ENCODE peak calls at places on chromosomes 6 and 20, in seven cellular contexts. P is dorsolateral prefrontal cortex, V is IMR-90, L is AG10803, B is uterus, W is heart right ventricle, E is foreskin fibroblast. R is an unnamed sample.

GRCh38 chr6:170011233-170012142 is 260.1 kb downstream of the ERMARD start:
- DNase-seq in P (no peak), V (no peak), L (no peak), B (peak), W (peak), E (no peak), R (no peak)

GRCh38 chr20:5234158-5234557 is 82.6 kb downstream of the PROKR2 start:
- DNase-seq in P (no peak), V (no peak), L (no peak), B (no peak), W (no peak), E (no peak), R (no peak)

GRCh38 chr6:31272856-31273626 is 1.1 kb upstream of the HLA-C start:
- DNase-seq in P (no peak), V (no peak), L (no peak), B (no peak), W (no peak), E (peak), R (no peak)

GRCh38 chr6:113695506-113695905 is 161.6 kb upstream of the MARCKS start:
- DNase-seq in P (no peak), V (peak), L (peak), B (no peak), W (no peak), E (peak), R (no peak)

GRCh38 chr20:48384147-48384818 is 443.5 kb downstream of the PREX1 start:
- DNase-seq in P (no peak), V (no peak), L (no peak), B (no peak), W (no peak), E (no peak), R (no peak)

GRCh38 chr6:127481628-127482027 is 22.4 kb upstream of the KIAA0408 start:
- DNase-seq in P (no peak), V (peak), L (peak), B (no peak), W (no peak), E (peak), R (no peak)

GRCh38 chr6:87909849-87910248 is 137.8 kb upstream of the SPACA1 start:
- DNase-seq in P (no peak), V (peak), L (peak), B (no peak), W (no peak), E (peak), R (no peak)

GRCh38 chr6:136586295-136586694 is 36.1 kb upstream of the MAP7 start:
- DNase-seq in P (no peak), V (peak), L (peak), B (peak), W (no peak), E (peak), R (no peak)

GRCh38 chr6:8139451-8139850 is 37.1 kb upstream of the EEF1E1 start:
- DNase-seq in P (no peak), V (no peak), L (no peak), B (no peak), W (no peak), E (no peak), R (no peak)

GRCh38 chr6:16132909-16133308 is 4.0 kb downstream of the MYLIP start:
- DNase-seq in P (no peak), V (no peak), L (no peak), B (no peak), W (no peak), E (no peak), R (no peak)

GRCh38 chr6:147603392-147604081 is 95.0 kb downstream of the SAMD5 start:
- DNase-seq in P (no peak), V (no peak), L (no peak), B (no peak), W (peak), E (peak), R (no peak)

GRCh38 chr6:56370591-56371198 is 123.3 kb upstream of the COL21A1 start:
- DNase-seq in P (peak), V (peak), L (peak), B (peak), W (no peak), E (peak), R (peak)

GRCh38 chr20:20594171-20594530 is 118.3 kb downstream of the RALGAPA2 start:
- DNase-seq in P (no peak), V (peak), L (peak), B (no peak), W (no peak), E (peak), R (no peak)

GRCh38 chr6:62999796-63000195 is 211.5 kb upstream of the FKBP1C start:
- DNase-seq in P (no peak), V (no peak), L (no peak), B (no peak), W (no peak), E (no peak), R (no peak)

GRCh38 chr6:149988550-149989336 is 25.0 kb downstream of the ULBP1 start:
- DNase-seq in P (no peak), V (no peak), L (no peak), B (no peak), W (no peak), E (no peak), R (no peak)

GRCh38 chr6:128560966-128561365 is 40.6 kb upstream of the PTPRK start:
- DNase-seq in P (no peak), V (no peak), L (peak), B (no peak), W (no peak), E (peak), R (no peak)

GRCh38 chr6:53465732-53466131 is 79.2 kb downstream of the GCLC start:
- DNase-seq in P (no peak), V (peak), L (no peak), B (peak), W (no peak), E (peak), R (no peak)

GRCh38 chr6:43978473-43979360 is 148.5 kb downstream of the MRPL14 start:
- DNase-seq in P (peak), V (peak), L (peak), B (no peak), W (no peak), E (peak), R (no peak)

GRCh38 chr6:2853766-2854393 is 12.2 kb upstream of the SERPINB1 start:
- DNase-seq in P (no peak), V (peak), L (peak), B (peak), W (no peak), E (peak), R (no peak)
- H3K4me3 ChIP-seq in P (peak), V (peak), L (peak), B (peak), W (peak), E (peak), R (peak)

DNA sequence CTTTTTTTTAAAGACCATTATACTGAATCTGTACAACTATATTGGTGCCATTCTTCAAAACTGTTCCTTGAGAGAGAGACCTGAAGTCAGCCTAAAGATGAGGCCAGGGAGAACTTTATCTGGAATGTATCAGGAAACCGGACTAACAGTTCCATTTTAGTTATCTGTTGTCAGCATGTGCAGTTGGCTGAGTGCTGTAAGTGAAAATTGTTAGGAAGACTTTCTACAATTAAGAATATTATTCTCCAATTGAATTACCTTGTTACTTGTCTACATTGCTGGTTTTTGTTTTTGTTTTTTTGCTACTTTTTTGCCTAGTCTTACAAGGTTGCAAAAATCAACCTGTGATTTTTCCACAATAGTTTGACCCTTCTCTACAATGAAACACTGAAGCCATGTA is 7.5 kb downstream of the CEP57L1 start:
- DNase-seq in P (no peak), V (no peak), L (no peak), B (no peak), W (no peak), E (no peak), R (no peak)
- TF ChIP-seq CTCF in P (no peak), V (no peak), L (no peak), B (no peak), W (no peak), E (no peak), R (no peak)

GRCh38 chr6:395432-396125 is 4.0 kb downstream of the IRF4 start:
- DNase-seq in P (no peak), V (no peak), L (no peak), B (no peak), W (no peak), E (peak), R (no peak)

GRCh38 chr6:397604-398003 is 6.1 kb downstream of the IRF4 start:
- DNase-seq in P (no peak), V (no peak), L (no peak), B (no peak), W (no peak), E (no peak), R (no peak)

GRCh38 chr6:398065-398464 is 6.5 kb downstream of the IRF4 start:
- DNase-seq in P (no peak), V (no peak), L (no peak), B (no peak), W (no peak), E (no peak), R (no peak)

GRCh38 chr6:396126-396520 is 4.6 kb downstream of the IRF4 start:
- DNase-seq in P (no peak), V (no peak), L (no peak), B (no peak), W (no peak), E (no peak), R (no peak)

GRCh38 chr6:397056-397455 is 5.5 kb downstream of the IRF4 start:
- DNase-seq in P (no peak), V (no peak), L (no peak), B (no peak), W (no peak), E (no peak), R (no peak)
- H3K4me3 ChIP-seq in P (no peak), V (no peak), L (no peak), B (no peak), W (no peak), E (no peak), R (no peak)

DNA sequence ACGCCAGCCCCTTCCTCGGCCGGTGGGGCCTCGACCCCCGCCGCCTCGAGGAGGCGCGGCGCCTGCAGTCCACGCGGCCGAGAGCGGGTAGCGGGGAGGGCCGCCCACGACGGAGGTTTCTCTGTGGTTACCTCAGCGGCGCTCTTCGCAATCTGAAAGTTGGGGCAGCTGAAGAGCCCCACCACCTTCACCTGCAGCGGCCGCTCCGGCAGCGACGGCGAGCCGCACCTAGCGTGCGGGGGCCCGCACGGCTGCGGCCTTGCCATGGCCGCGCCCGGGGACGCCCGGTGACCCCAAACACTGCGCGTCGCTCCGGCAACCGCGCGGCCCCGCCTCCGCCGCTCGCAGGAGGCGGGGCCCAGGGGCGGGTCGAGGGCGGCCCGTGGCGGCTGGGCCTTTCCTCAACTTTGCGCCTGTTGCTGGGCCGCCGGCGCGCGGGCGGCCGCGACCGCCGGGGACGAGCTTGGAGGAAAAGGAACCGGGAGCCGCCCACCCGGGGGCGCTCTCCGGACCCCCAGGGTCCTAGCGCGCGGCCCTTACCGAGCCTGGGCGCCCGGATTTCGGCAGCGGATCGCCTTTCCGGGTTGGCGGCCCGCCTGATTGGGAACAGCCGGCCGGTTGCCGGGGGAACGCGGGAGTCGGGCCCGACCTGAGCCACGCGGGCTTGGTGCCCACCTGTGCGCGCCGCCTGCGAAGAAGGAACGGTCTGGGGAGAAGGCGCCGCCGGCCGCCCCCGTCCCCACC is at the start of the genes PPIL6 and SMPD2:
- DNase-seq in P (peak), V (peak), L (peak), B (peak), W (peak), E (peak), R (peak)
- TF ChIP-seq CTCF in P (peak), V (peak), L (peak), B (peak), W (peak), E (peak), R (no peak)

DNA sequence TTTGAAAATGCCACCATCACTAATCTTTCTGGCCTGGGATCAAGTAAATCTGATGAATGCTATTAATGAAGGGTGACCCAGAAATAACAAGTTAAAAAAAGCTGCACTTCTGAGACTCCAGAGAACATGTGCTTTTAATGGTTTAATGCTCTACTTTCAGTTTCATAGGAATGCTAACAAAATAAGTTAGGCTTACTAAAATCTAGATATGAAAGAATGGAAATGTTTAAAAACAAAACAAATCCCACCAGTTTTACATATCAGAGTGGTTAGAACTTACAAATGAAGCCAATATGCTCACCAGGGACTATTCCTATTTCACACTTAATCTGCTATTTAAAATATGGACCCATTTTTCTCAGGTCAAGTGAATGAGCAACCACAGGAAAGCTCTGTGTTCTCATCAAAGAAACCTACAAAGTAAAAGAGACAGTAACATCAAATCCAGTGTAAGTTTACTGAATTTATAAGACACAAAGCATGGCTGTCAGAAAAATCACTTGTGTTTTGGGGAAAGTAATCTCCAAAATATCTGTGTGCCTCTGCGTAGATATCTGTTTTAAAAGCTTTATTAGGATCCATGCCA is 40.3 kb downstream of the FYN start:
- DNase-seq in P (no peak), V (no peak), L (peak), B (no peak), W (no peak), E (no peak), R (no peak)
- H3K4me3 ChIP-seq in P (no peak), V (no peak), L (peak), B (no peak), W (no peak), E (peak), R (no peak)

DNA sequence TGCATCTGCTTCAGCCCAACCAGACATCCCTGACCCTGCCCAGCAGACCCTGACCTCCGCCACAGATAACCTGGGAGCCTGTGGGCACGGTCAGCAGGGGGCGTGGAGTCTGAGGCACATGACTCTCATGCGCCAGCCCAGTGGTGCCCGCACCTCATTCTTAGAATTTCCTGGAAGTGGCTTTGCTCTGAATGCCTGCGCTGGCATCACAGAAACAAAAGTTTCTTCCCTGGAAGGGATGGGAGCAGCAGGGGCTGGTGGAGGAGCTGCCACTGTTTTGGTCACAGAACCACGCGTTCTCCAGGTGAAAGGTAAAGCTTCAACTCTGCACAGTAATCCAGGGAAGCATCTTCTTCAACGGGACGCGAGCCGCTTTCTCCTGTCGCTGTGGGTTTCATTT is 67.9 kb upstream of the DUSP22 start:
- DNase-seq in P (no peak), V (no peak), L (no peak), B (no peak), W (no peak), E (no peak), R (no peak)
- TF ChIP-seq CTCF in P (no peak), V (no peak), L (no peak), B (no peak), W (no peak), E (no peak), R (no peak)

DNA sequence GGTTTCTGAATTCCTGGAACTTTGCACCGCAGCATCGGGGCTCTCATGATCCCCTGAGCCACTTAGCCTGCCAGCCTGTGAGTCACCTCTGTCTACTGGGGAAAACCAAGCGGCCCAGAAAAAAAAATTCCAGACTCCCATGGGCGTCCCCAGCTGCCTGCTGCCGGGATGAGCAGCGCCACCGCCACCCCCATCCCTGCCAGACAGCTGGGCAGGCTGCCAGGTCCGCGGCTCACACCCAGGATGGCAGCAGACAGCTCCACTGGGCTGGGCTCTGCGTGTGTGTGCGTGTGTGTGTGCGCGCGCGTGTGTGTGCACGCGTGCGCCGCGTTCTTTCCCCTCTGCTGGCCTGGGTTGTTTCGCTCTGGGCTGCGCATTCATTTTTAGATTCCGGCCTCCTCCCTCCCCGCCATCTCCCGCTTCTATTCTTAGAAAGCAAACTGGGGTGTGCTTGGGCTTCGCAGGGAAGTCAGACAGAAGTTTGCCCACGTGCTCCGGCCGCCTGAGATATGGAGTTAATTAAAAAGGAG is 38.9 kb upstream of the PMEPA1 start:
- DNase-seq in P (peak), V (peak), L (peak), B (peak), W (peak), E (peak), R (peak)
- H3K4me3 ChIP-seq in P (peak), V (peak), L (peak), B (peak), W (peak), E (peak), R (peak)

GRCh38 chr6:68978411-68978810 is 343.3 kb downstream of the ADGRB3 start:
- DNase-seq in P (no peak), V (no peak), L (no peak), B (no peak), W (no peak), E (peak), R (no peak)

GRCh38 chr6:68976260-68976659 is 341.2 kb downstream of the ADGRB3 start:
- DNase-seq in P (no peak), V (no peak), L (no peak), B (no peak), W (no peak), E (no peak), R (no peak)

GRCh38 chr6:68975064-68975463 is 340.0 kb downstream of the ADGRB3 start:
- DNase-seq in P (peak), V (no peak), L (no peak), B (no peak), W (no peak), E (peak), R (no peak)
- TF ChIP-seq CTCF in P (peak), V (no peak), L (peak), B (no peak), W (peak), E (no peak), R (no peak)